ENCODE peak calls at places on chromosomes 13 and 19, in seven cellular contexts. B, V, N, A, R, T and L are unnamed samples.

GRCh38 chr19:34778342-34778741 is 5.3 kb upstream of the ZNF599 start:
- DNase-seq in B (no peak), V (no peak), T (no peak), A (no peak), R (no peak), N (no peak), L (no peak)

GRCh38 chr19:23093832-23094231 is 23.0 kb upstream of the ZNF730 start:
- DNase-seq in T (no peak), B (no peak), A (no peak), V (no peak), R (no peak), N (no peak), L (no peak)

GRCh38 chr19:39927524-39928356 is 6.7 kb downstream of the FCGBP start:
- DNase-seq in V (no peak), A (no peak), R (no peak), N (no peak), B (no peak), T (no peak), L (no peak)

GRCh38 chr19:42099336-42099925 is 23.5 kb downstream of the ZNF574 start:
- DNase-seq in V (no peak), B (no peak), A (no peak), R (no peak), N (no peak), T (no peak), L (no peak)

GRCh38 chr13:75469087-75469486 is 12.9 kb downstream of the TBC1D4 start:
- DNase-seq in R (no peak), A (no peak), B (no peak), N (no peak), V (no peak), T (no peak), L (no peak)

GRCh38 chr19:4064073-4064550 is 2.6 kb downstream of the ZBTB7A start:
- DNase-seq in B (no peak), N (no peak), R (no peak), T (no peak), A (peak; percentile 64), V (peak; percentile 20), L (peak; percentile 39)

GRCh38 chr13:67119481-67119883 is 110.7 kb downstream of the PCDH9 start:
- DNase-seq in V (no peak), R (no peak), A (no peak), B (peak; percentile 72), T (no peak), N (no peak), L (peak; percentile 99)

GRCh38 chr13:75514080-75515040 is 23.3 kb downstream of the COMMD6 start:
- DNase-seq in B (peak; percentile 36), N (no peak), T (no peak), V (no peak), A (no peak), R (no peak), L (peak; percentile 36)

GRCh38 chr19:48745208-48745995 is 1.3 kb downstream of the IZUMO1 start:
- DNase-seq in A (peak; percentile 58), R (peak; percentile 79), T (no peak), V (peak; percentile 68), B (peak; percentile 43), N (peak; percentile 60), L (peak; percentile 72)

GRCh38 chr19:31118292-31118925 is 230.8 kb downstream of the TSHZ3 start:
- DNase-seq in T (peak; percentile 62), N (no peak), A (no peak), B (no peak), R (no peak), V (peak; percentile 46), L (no peak)

GRCh38 chr13:110186221-110186838 is 120.6 kb downstream of the COL4A1 start:
- DNase-seq in R (no peak), T (no peak), V (no peak), N (no peak), A (no peak), B (no peak), L (no peak)

GRCh38 chr19:31408460-31409124 is 59.4 kb upstream of the TSHZ3 start:
- DNase-seq in A (no peak), V (no peak), T (no peak), R (no peak), B (peak; percentile 87), N (no peak), L (peak; percentile 97)

GRCh38 chr19:41699968-41700323 is 8.5 kb upstream of the CEACAM5 start:
- DNase-seq in R (peak; percentile 34), A (no peak), T (no peak), B (no peak), N (no peak), V (no peak), L (no peak)

GRCh38 chr19:17968376-17968775 is 1.5 kb downstream of the KCNN1 start:
- DNase-seq in N (no peak), A (no peak), T (no peak), V (no peak), B (no peak), R (no peak), L (no peak)

GRCh38 chr19:44661205-44661604 is 10.1 kb upstream of the CEACAM19 start:
- DNase-seq in N (peak; percentile 10), T (no peak), A (no peak), R (no peak), V (no peak), B (no peak), L (no peak)

GRCh38 chr13:75181906-75182305 is 300.1 kb downstream of the TBC1D4 start:
- DNase-seq in T (no peak), R (no peak), N (no peak), V (no peak), B (peak; percentile 23), A (no peak), L (peak; percentile 82)

GRCh38 chr19:18304496-18305312 is 18.2 kb downstream of the LSM4 start:
- DNase-seq in B (peak; percentile 71), V (peak; percentile 68), R (peak; percentile 97), A (peak; percentile 89), T (peak; percentile 94), N (peak; percentile 93), L (peak; percentile 87)

GRCh38 chr19:43895727-43896126 is 39.4 kb downstream of the ZNF45 start:
- DNase-seq in N (no peak), B (peak; percentile 6), V (no peak), A (no peak), R (no peak), T (no peak), L (peak; percentile 14)

GRCh38 chr19:318509-318774 is 26.2 kb downstream of the MIER2 start:
- DNase-seq in V (no peak), A (no peak), T (no peak), N (no peak), R (no peak), B (no peak), L (no peak)

GRCh38 chr13:78700121-78700910 is 41.4 kb upstream of the OBI1 start:
- DNase-seq in T (no peak), R (no peak), V (no peak), A (no peak), B (peak; percentile 5), N (no peak), L (peak; percentile 34)

GRCh38 chr19:48628486-48629296 is 8.5 kb downstream of the DBP start:
- DNase-seq in R (no peak), B (no peak), A (peak; percentile 69), V (no peak), T (no peak), N (no peak), L (no peak)

GRCh38 chr19:42279902-42280760 is 11.1 kb downstream of the CIC start:
- DNase-seq in R (peak; percentile 96), N (peak; percentile 89), B (peak; percentile 82), T (peak; percentile 97), A (peak; percentile 96), V (peak; percentile 93), L (peak; percentile 96)

GRCh38 chr19:48784527-48784926 is 26.3 kb downstream of the BCAT2 start:
- DNase-seq in N (no peak), B (peak; percentile 13), T (no peak), V (peak; percentile 25), R (no peak), A (no peak), L (no peak)

GRCh38 chr19:29002336-29002735 is 210.6 kb downstream of the UQCRFS1 start:
- DNase-seq in A (no peak), B (no peak), N (no peak), V (no peak), R (no peak), T (no peak), L (no peak)

GRCh38 chr13:113952983-113953520 is 20.8 kb downstream of the C13orf46 start:
- DNase-seq in A (peak; percentile 20), T (peak; percentile 38), V (no peak), N (no peak), R (no peak), B (no peak), L (no peak)

GRCh38 chr19:46487802-46488445 is 7.7 kb downstream of the PNMA8B start:
- DNase-seq in R (peak; percentile 90), V (peak; percentile 89), A (peak; percentile 84), T (peak; percentile 83), N (peak; percentile 76), B (peak; percentile 58), L (peak; percentile 78)

DNA sequence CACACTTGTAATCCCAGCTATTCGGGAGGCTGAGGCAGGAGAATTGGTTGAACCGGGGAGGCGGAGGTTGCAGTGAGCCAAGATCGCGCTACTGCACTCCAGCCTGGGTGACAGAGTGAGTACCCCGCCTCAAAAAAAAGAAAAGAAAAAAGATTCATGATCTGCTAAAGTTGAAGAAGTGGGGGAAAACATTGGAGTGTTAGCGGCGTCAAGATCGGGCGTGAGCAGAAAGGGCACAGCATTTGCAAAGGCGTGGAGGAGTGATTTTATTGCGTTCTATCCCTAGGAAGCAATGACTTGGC is 874 bp upstream of the DNM2 start:
- DNase-seq in A (no peak), B (no peak), R (no peak), T (no peak), V (no peak), N (no peak), L (no peak)
- H3K4me3 ChIP-seq in A (no peak overlapping the region), B (peak overlapping the region; percentile 45), R (no peak overlapping the region), T (no peak overlapping the region), V (no peak overlapping the region), N (peak overlapping the region; percentile 17), L (no peak overlapping the region)

GRCh38 chr19:37583340-37583739 is 11.3 kb downstream of the ZNF571 start:
- DNase-seq in T (no peak), B (no peak), V (no peak), R (no peak), N (no peak), A (no peak), L (no peak)
- H3K4me3 ChIP-seq in T (no peak overlapping the region), B (no peak overlapping the region), V (no peak overlapping the region), R (peak overlapping the region; percentile 7), N (no peak overlapping the region), A (no peak overlapping the region), L (no peak overlapping the region)

DNA sequence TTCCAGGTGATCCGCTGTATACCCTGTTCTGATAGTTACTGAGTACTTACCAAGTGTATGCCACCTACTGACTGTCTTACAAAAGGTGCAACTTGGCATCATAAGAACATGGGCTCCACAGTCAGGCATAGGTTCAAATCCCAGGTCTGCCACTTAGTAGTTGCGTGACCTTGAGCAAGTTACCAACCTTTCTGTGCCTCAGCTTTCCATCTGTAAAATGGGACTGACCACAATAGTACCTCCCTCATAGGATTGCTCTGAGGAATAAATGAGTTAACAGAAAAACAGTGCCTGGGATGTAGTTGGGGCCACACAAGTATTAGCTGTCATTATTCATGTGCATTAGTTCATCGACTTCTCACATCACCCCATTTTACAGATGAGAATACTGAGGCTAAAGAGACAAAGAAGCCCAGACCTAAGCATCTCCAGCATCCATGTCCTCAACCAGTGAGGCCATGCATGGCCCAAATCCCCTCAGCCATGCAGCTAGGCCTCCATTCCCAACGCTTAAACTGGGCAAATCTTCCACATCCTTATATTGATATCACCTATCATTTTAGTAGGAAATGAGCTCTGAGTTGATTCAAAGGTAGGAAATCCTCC is 51.3 kb upstream of the UBE2L5 start:
- DNase-seq in N (no peak), T (no peak), B (no peak), V (no peak), A (no peak), R (no peak), L (no peak)
- H3K4me3 ChIP-seq in N (peak overlapping the region; percentile 19), T (no peak overlapping the region), B (no peak overlapping the region), V (no peak overlapping the region), A (no peak overlapping the region), R (no peak overlapping the region), L (no peak overlapping the region)

GRCh38 chr19:2854849-2855248 is 12.3 kb upstream of the ZNF556 start:
- DNase-seq in T (no peak), B (no peak), V (no peak), N (no peak), A (no peak), R (no peak), L (no peak)
- H3K4me3 ChIP-seq in T (no peak overlapping the region), B (no peak overlapping the region), V (no peak overlapping the region), N (no peak overlapping the region), A (no peak overlapping the region), R (no peak overlapping the region), L (no peak overlapping the region)